ENCODE peak calls at places on chromosomes 16 and 17, in five cellular contexts. R is A549, J is stomach, X is endothelial cell of umbilical vein, H is heart left ventricle. C is an unnamed sample.

GRCh38 chr16:29811170-29811895 is 660 bp upstream of the PRRT2 start:
- DNase-seq in H (peak; percentile 99), X (peak; percentile 94), R (peak; percentile 97), J (peak; percentile 97), C (peak; percentile 84)

GRCh38 chr16:22693670-22694340 is 120.2 kb upstream of the HS3ST2 start:
- DNase-seq in R (no peak), J (no peak), H (no peak), X (no peak), C (no peak)

GRCh38 chr17:74296548-74296936 is 22.5 kb downstream of the DNAI2 start:
- DNase-seq in H (peak; percentile 87), R (peak; percentile 73), X (peak; percentile 7), J (peak; percentile 52), C (peak; percentile 99)

GRCh38 chr17:42153919-42154491 is 784 bp downstream of the RAB5C start:
- DNase-seq in H (no peak), J (no peak), X (peak; percentile 73), R (no peak), C (peak; percentile 62)

GRCh38 chr16:85683363-85683762 is 5.4 kb downstream of the GINS2 start:
- DNase-seq in R (no peak), X (no peak), H (no peak), J (no peak), C (peak; percentile 42)

GRCh38 chr16:55496509-55497145 is 12.2 kb upstream of the LPCAT2 start:
- DNase-seq in X (no peak), R (no peak), J (no peak), H (no peak), C (no peak)

GRCh38 chr17:55341432-55341831 is 76.7 kb downstream of the HLF start:
- DNase-seq in H (no peak), R (no peak), J (no peak), X (no peak), C (no peak)

GRCh38 chr17:64024215-64024654 is 3.8 kb upstream of the ICAM2 start:
- DNase-seq in J (no peak), R (no peak), X (peak; percentile 87), H (no peak), C (peak; percentile 97)

GRCh38 chr16:50025544-50025931 is 513 bp downstream of the CNEP1R1 start:
- DNase-seq in X (no peak), R (no peak), J (no peak), H (no peak), C (peak; percentile 61)

GRCh38 chr17:77875881-77876509 is 82.5 kb upstream of the TNRC6C start:
- DNase-seq in X (no peak), R (peak; percentile 49), J (no peak), H (no peak), C (no peak)

GRCh38 chr17:59490259-59490658 is 75.2 kb upstream of the DHX40 start:
- DNase-seq in X (no peak), J (no peak), R (no peak), H (no peak), C (no peak)

GRCh38 chr17:351436-351713 is 1.2 kb downstream of the RPH3AL start:
- DNase-seq in J (no peak), H (no peak), R (peak; percentile 29), X (no peak), C (no peak)

GRCh38 chr16:4723071-4723767 is 10.9 kb downstream of the ANKS3 start:
- DNase-seq in H (no peak), R (no peak), X (no peak), J (no peak), C (no peak)

GRCh38 chr17:18035704-18036103 is 3.3 kb downstream of the ATPAF2 start:
- DNase-seq in H (no peak), X (no peak), J (no peak), R (no peak), C (peak; percentile 93)

GRCh38 chr17:1280652-1281051 is 1.2 kb downstream of the TRARG1 start:
- DNase-seq in H (no peak), X (no peak), J (no peak), R (no peak), C (no peak)

GRCh38 chr17:63434951-63435571 is 11.0 kb downstream of the CYB561 start:
- DNase-seq in X (peak; percentile 39), H (peak; percentile 81), R (peak; percentile 62), J (peak; percentile 96), C (peak; percentile 67)

GRCh38 chr17:79808763-79809529 is 12.1 kb upstream of the CBX8 start:
- DNase-seq in X (no peak), J (peak; percentile 66), R (peak; percentile 87), H (no peak), C (peak; percentile 35)

GRCh38 chr17:3512512-3513171 is 36.8 kb downstream of the ASPA start:
- DNase-seq in H (peak; percentile 93), X (no peak), J (peak; percentile 49), R (no peak), C (no peak)

GRCh38 chr16:85833540-85833914 is 34.0 kb downstream of the COX4I1 start:
- DNase-seq in X (no peak), R (no peak), J (no peak), H (no peak), C (no peak)

GRCh38 chr17:53176629-53177028 is 646.1 kb upstream of the KIF2B start:
- DNase-seq in J (no peak), R (no peak), X (no peak), H (no peak), C (no peak)

GRCh38 chr17:74610108-74610507 is 13.4 kb downstream of the CD300E start:
- DNase-seq in H (no peak), X (no peak), R (no peak), J (no peak), C (no peak)

GRCh38 chr17:71361691-71362450 is 758.9 kb upstream of the SOX9 start:
- DNase-seq in X (no peak), J (no peak), R (no peak), H (no peak), C (no peak)

GRCh38 chr17:10557422-10557821 is 8.0 kb upstream of the MYH2 start:
- DNase-seq in J (no peak), X (no peak), H (peak; percentile 27), R (no peak), C (no peak)

GRCh38 chr17:73188011-73188410 is 4.8 kb upstream of the COG1 start:
- DNase-seq in J (no peak), H (no peak), R (no peak), X (no peak), C (no peak)

GRCh38 chr17:4220655-4221054 is 43.1 kb downstream of the ANKFY1 start:
- DNase-seq in X (no peak), J (no peak), R (no peak), H (no peak), C (no peak)

GRCh38 chr16:29881050-29881449 is 18.0 kb upstream of the CDIPT start:
- DNase-seq in R (no peak), J (no peak), H (no peak), X (no peak), C (no peak)

GRCh38 chr16:74577882-74578366 is 29.0 kb downstream of the GLG1 start:
- DNase-seq in X (peak; percentile 65), R (no peak), H (no peak), J (no peak), C (no peak)

GRCh38 chr16:22688930-22689329 is 125.0 kb upstream of the HS3ST2 start:
- DNase-seq in H (no peak), R (no peak), X (no peak), J (no peak), C (no peak)

GRCh38 chr16:58392215-58393137 is at the start of gene GINS3:
- DNase-seq in X (peak; percentile 82), J (peak; percentile 85), H (peak; percentile 93), R (peak; percentile 94), C (peak; percentile 95)
- TF ChIP-seq POLR2A in X (no peak), J (no peak), H (peak; percentile 19), R (peak; percentile 57), C (peak; percentile 85)

GRCh38 chr17:37488607-37489196 is 989 bp upstream of the DUSP14 start:
- DNase-seq in R (peak; percentile 95), J (peak; percentile 84), H (peak; percentile 63), X (peak; percentile 86), C (peak; percentile 72)
- TF ChIP-seq POLR2A in R (no peak), J (no peak), H (no peak), X (no peak), C (no peak)

GRCh38 chr16:10942352-10943297 is at the start of gene DEXI:
- DNase-seq in H (peak; percentile 97), R (peak; percentile 87), J (peak; percentile 96), X (peak; percentile 91), C (peak; percentile 97)

GRCh38 chr16:10945065-10945787 is 862 bp downstream of the CLEC16A start:
- DNase-seq in X (peak; percentile 24), H (no peak), R (no peak), J (no peak), C (no peak)

GRCh38 chr16:10947211-10947787 is 2.9 kb downstream of the CLEC16A start:
- DNase-seq in R (no peak), J (no peak), H (peak; percentile 18), X (no peak), C (no peak)

GRCh38 chr16:10946308-10946707 is 1.9 kb downstream of the CLEC16A start:
- DNase-seq in X (no peak), R (no peak), J (no peak), H (peak; percentile 23), C (no peak)

GRCh38 chr16:10944249-10945064 is at the start of gene CLEC16A:
- DNase-seq in H (peak; percentile 99), R (peak; percentile 97), X (peak; percentile 98), J (peak; percentile 98), C (peak; percentile 98)
- TF ChIP-seq POLR2A in H (peak; percentile 93), R (peak; percentile 82), X (peak; percentile 52), J (no peak), C (peak; percentile 76)

GRCh38 chr17:81390029-81390428 is 5.2 kb upstream of the BAHCC1 start:
- DNase-seq in R (no peak), J (no peak), X (no peak), H (no peak), C (no peak)

GRCh38 chr17:81392909-81393654 is 2.2 kb upstream of the BAHCC1 start:
- DNase-seq in J (no peak), R (no peak), H (peak; percentile 49), X (peak; percentile 29), C (peak; percentile 48)

GRCh38 chr17:81390436-81391214 is 4.6 kb upstream of the BAHCC1 start:
- DNase-seq in X (no peak), R (no peak), H (no peak), J (no peak), C (no peak)

GRCh38 chr17:81391964-81392908 is 3.0 kb upstream of the BAHCC1 start:
- DNase-seq in X (peak; percentile 44), J (no peak), H (peak; percentile 65), R (no peak), C (no peak)

GRCh38 chr17:81391268-81391963 is 3.8 kb upstream of the BAHCC1 start:
- DNase-seq in H (peak; percentile 45), R (no peak), X (no peak), J (no peak), C (no peak)
- TF ChIP-seq POLR2A in H (no peak), R (no peak), X (no peak), J (no peak), C (no peak)

GRCh38 chr16:3027983-3028715 is 4.3 kb downstream of the THOC6 start:
- DNase-seq in R (peak; percentile 89), X (peak; percentile 70), J (peak; percentile 94), H (peak; percentile 83), C (peak; percentile 92)
- TF ChIP-seq POLR2A in R (no peak), X (no peak), J (no peak), H (no peak), C (no peak)